ENCODE peak calls at places on chromosome 9, in ten cellular contexts. U is astrocyte; S is NCI-H446 treated with DMSO at 0.1 percent for 48 hours; Q is WERI-Rb-1; J is fibroblast of the conjunctiva; D is stimulated activated CD4-positive, alpha-beta T cell treated with anti-CD3 and anti-CD28 coated beads, Interleukin-4, amount 100 ng/mL, for 24 hours; P is dermis blood vessel endothelial cell; X is SW 1271; V is LoVo; H is stimulated activated naive B cell treated with anti-CD40 and anti-IgM and Interleukin-4, amounts not matched to agents 10 μg/mL and 1 μg/mL and 100 μg/mL, for 72 hours. F is an unnamed sample.

GRCh38 chr9:34576943-34577634 is 12.4 kb downstream of the CNTFR start:
- DNase-seq in X (no peak), D (no peak), U (no peak), S (no peak), H (no peak), Q (peak), P (no peak), V (no peak), J (no peak), F (no peak)

GRCh38 chr9:13845460-13845859 is 468.5 kb downstream of the NFIB start:
- DNase-seq in D (no peak), Q (no peak), U (peak), X (no peak), J (peak), P (peak), V (no peak), H (no peak), S (no peak), F (no peak)

GRCh38 chr9:78028926-78029325 is 2.7 kb downstream of the GNAQ start:
- DNase-seq in V (no peak), H (no peak), J (no peak), Q (no peak), U (no peak), P (no peak), X (no peak), S (no peak), D (no peak), F (no peak)

GRCh38 chr9:88278036-88278435 is 110.2 kb upstream of the SPIN1 start:
- DNase-seq in P (no peak), X (no peak), S (no peak), H (no peak), U (no peak), D (no peak), V (no peak), Q (no peak), J (no peak), F (no peak)

GRCh38 chr9:131679261-131680020 is 60.4 kb downstream of the RAPGEF1 start:
- DNase-seq in J (no peak), Q (no peak), H (no peak), X (no peak), V (no peak), U (no peak), S (no peak), D (no peak), P (no peak), F (no peak)

GRCh38 chr9:128624566-128624965 is 32.1 kb downstream of the DYNC2I2 start:
- DNase-seq in J (no peak), X (no peak), V (no peak), H (no peak), P (no peak), Q (no peak), S (no peak), U (no peak), D (no peak), F (no peak)

GRCh38 chr9:36870960-36871359 is 163.1 kb downstream of the PAX5 start:
- DNase-seq in X (no peak), D (no peak), H (no peak), V (no peak), S (peak), J (no peak), Q (no peak), P (no peak), U (no peak), F (no peak)

GRCh38 chr9:94782367-94783120 is 56.0 kb downstream of the AOPEP start:
- DNase-seq in V (no peak), H (no peak), D (no peak), J (no peak), U (peak), X (no peak), S (no peak), P (no peak), Q (no peak), F (peak)

GRCh38 chr9:135077497-135078200 is 9.8 kb upstream of the OLFM1 start:
- DNase-seq in S (no peak), J (no peak), U (no peak), X (no peak), Q (peak), P (peak), D (no peak), V (no peak), H (peak), F (no peak)

GRCh38 chr9:133261103-133261752 is 13.8 kb downstream of the ABO start:
- DNase-seq in V (no peak), P (no peak), D (no peak), J (no peak), X (no peak), H (no peak), U (no peak), Q (no peak), S (no peak), F (no peak)

GRCh38 chr9:33858346-33858869 is 41.4 kb downstream of the UBE2R2 start:
- DNase-seq in J (no peak), S (no peak), D (no peak), Q (no peak), P (peak), H (no peak), X (no peak), U (peak), V (peak), F (no peak)

GRCh38 chr9:121972501-121972981 is 120.6 kb downstream of the TTLL11 start:
- DNase-seq in X (no peak), V (no peak), S (no peak), J (no peak), D (no peak), H (peak), Q (no peak), P (peak), U (peak), F (no peak)

GRCh38 chr9:100756217-100756616 is 178.3 kb downstream of the CAVIN4 start:
- DNase-seq in U (no peak), P (no peak), J (no peak), D (no peak), X (no peak), Q (peak), H (no peak), V (peak), S (no peak), F (no peak)

GRCh38 chr9:127738666-127739065 is 3.6 kb upstream of the TOR2A start:
- DNase-seq in P (no peak), X (no peak), V (no peak), S (no peak), D (no peak), H (no peak), U (no peak), J (no peak), Q (no peak), F (no peak)

GRCh38 chr9:124365045-124365444 is 50.2 kb downstream of the PSMB7 start:
- DNase-seq in S (no peak), J (no peak), H (no peak), Q (peak), V (no peak), X (no peak), D (no peak), U (no peak), P (no peak), F (no peak)

GRCh38 chr9:81557957-81558791 is 131.2 kb downstream of the TLE1 start:
- DNase-seq in S (no peak), J (peak), X (no peak), U (peak), D (no peak), P (peak), H (no peak), Q (peak), V (no peak), F (peak)

GRCh38 chr9:90991953-90992352 is 190.3 kb downstream of the SYK start:
- DNase-seq in J (no peak), P (no peak), Q (no peak), U (peak), S (no peak), V (no peak), H (no peak), D (no peak), X (no peak), F (no peak)

GRCh38 chr9:116190997-116191396 is 37.4 kb downstream of the PAPPA start:
- DNase-seq in Q (no peak), P (no peak), U (peak), D (no peak), J (no peak), X (no peak), S (no peak), V (no peak), H (no peak), F (no peak)

GRCh38 chr9:27276182-27277030 is 20.5 kb downstream of the EQTN start:
- DNase-seq in X (no peak), D (no peak), U (peak), J (peak), P (peak), H (no peak), S (peak), V (peak), Q (peak), F (peak)

GRCh38 chr9:82949203-82949602 is 113.7 kb downstream of the RASEF start:
- DNase-seq in S (no peak), V (no peak), H (no peak), J (no peak), Q (no peak), U (peak), P (no peak), X (no peak), D (no peak), F (no peak)

GRCh38 chr9:21591221-21592062 is 109.3 kb upstream of the IFNE start:
- DNase-seq in D (peak), P (peak), Q (no peak), U (peak), J (peak), X (peak), H (no peak), V (peak), S (no peak), F (peak)

GRCh38 chr9:36008774-36009300 is 27.9 kb upstream of the RECK start:
- DNase-seq in Q (peak), H (peak), P (peak), J (peak), D (peak), U (no peak), X (no peak), V (peak), S (peak), F (peak)

GRCh38 chr9:18189876-18190670 is 283.9 kb upstream of the ADAMTSL1 start:
- DNase-seq in S (no peak), V (no peak), H (no peak), X (no peak), Q (no peak), P (no peak), U (no peak), D (no peak), J (no peak), F (no peak)

GRCh38 chr9:36214571-36214970 is 23.9 kb downstream of the CLTA start:
- DNase-seq in V (no peak), D (no peak), U (peak), X (no peak), J (no peak), P (peak), H (no peak), Q (peak), S (no peak), F (no peak)

GRCh38 chr9:71981944-71982343 is 70.5 kb downstream of the C9orf85 start:
- DNase-seq in Q (no peak), D (no peak), V (no peak), H (no peak), J (no peak), X (no peak), S (no peak), P (no peak), U (no peak), F (no peak)

GRCh38 chr9:126664893-126665695 is 51.4 kb downstream of the LMX1B start:
- DNase-seq in V (no peak), U (no peak), J (no peak), Q (no peak), P (no peak), H (no peak), S (no peak), D (no peak), X (no peak), F (no peak)

GRCh38 chr9:89438194-89438593 is 59.7 kb downstream of the SEMA4D start:
- DNase-seq in D (no peak), X (no peak), J (no peak), U (no peak), V (no peak), Q (no peak), H (no peak), S (no peak), P (no peak), F (no peak)

GRCh38 chr9:129174724-129175514 is 3.1 kb downstream of the IER5L start:
- DNase-seq in Q (peak), J (peak), H (no peak), D (peak), S (peak), U (peak), P (peak), X (peak), V (peak), F (peak)